ENCODE peak calls at places on chromosomes 5 and 9, in seven cellular contexts. One of them, this sample, is unnamed.

GRCh38 chr9:98536542-98537173 is 172.1 kb downstream of the GABBR2 start:
- DNase-seq in cardiac muscle cell: no peak
- DNase-seq in astrocyte of the spinal cord: no peak
- DNase-seq in fibroblast of mammary gland: no peak
- DNase-seq in HFF-Myc: no peak
- DNase-seq in foreskin keratinocyte: no peak
- DNase-seq in nephron progenitor cell: no peak
- DNase-seq in this sample: no peak

GRCh38 chr9:130929571-130930022 is 9.4 kb downstream of the FIBCD1 start:
- DNase-seq in cardiac muscle cell: no peak
- DNase-seq in astrocyte of the spinal cord: no peak
- DNase-seq in fibroblast of mammary gland: no peak
- DNase-seq in HFF-Myc: no peak
- DNase-seq in foreskin keratinocyte: no peak
- DNase-seq in nephron progenitor cell: no peak
- DNase-seq in this sample: no peak

GRCh38 chr9:87878930-87879603 is 3.6 kb upstream of the SPATA31E1 start:
- DNase-seq in cardiac muscle cell: no peak
- DNase-seq in astrocyte of the spinal cord: peak
- DNase-seq in fibroblast of mammary gland: peak
- DNase-seq in HFF-Myc: no peak
- DNase-seq in foreskin keratinocyte: peak
- DNase-seq in nephron progenitor cell: no peak
- DNase-seq in this sample: no peak

GRCh38 chr5:112687306-112687705 is 50.4 kb upstream of the APC start:
- DNase-seq in cardiac muscle cell: no peak
- DNase-seq in astrocyte of the spinal cord: no peak
- DNase-seq in fibroblast of mammary gland: no peak
- DNase-seq in HFF-Myc: no peak
- DNase-seq in foreskin keratinocyte: no peak
- DNase-seq in nephron progenitor cell: no peak
- DNase-seq in this sample: no peak

GRCh38 chr9:118482311-118482710 is 778.1 kb downstream of the TLR4 start:
- DNase-seq in cardiac muscle cell: no peak
- DNase-seq in astrocyte of the spinal cord: no peak
- DNase-seq in fibroblast of mammary gland: no peak
- DNase-seq in HFF-Myc: no peak
- DNase-seq in foreskin keratinocyte: no peak
- DNase-seq in nephron progenitor cell: no peak
- DNase-seq in this sample: no peak

GRCh38 chr9:115275753-115276152 is 157.8 kb upstream of the TNC start:
- DNase-seq in cardiac muscle cell: no peak
- DNase-seq in astrocyte of the spinal cord: no peak
- DNase-seq in fibroblast of mammary gland: no peak
- DNase-seq in HFF-Myc: no peak
- DNase-seq in foreskin keratinocyte: no peak
- DNase-seq in nephron progenitor cell: no peak
- DNase-seq in this sample: no peak

GRCh38 chr5:181187500-181188213 is 17.3 kb downstream of the TRIM7 start:
- DNase-seq in cardiac muscle cell: peak
- DNase-seq in astrocyte of the spinal cord: peak
- DNase-seq in fibroblast of mammary gland: peak
- DNase-seq in HFF-Myc: no peak
- DNase-seq in foreskin keratinocyte: no peak
- DNase-seq in nephron progenitor cell: peak
- DNase-seq in this sample: peak

GRCh38 chr5:179549973-179550510 is 312 bp upstream of the RUFY1 start:
- DNase-seq in cardiac muscle cell: no peak
- DNase-seq in astrocyte of the spinal cord: peak
- DNase-seq in fibroblast of mammary gland: peak
- DNase-seq in HFF-Myc: no peak
- DNase-seq in foreskin keratinocyte: peak
- DNase-seq in nephron progenitor cell: no peak
- DNase-seq in this sample: peak

GRCh38 chr5:134086943-134087305 is 27.6 kb upstream of the TCF7 start:
- DNase-seq in cardiac muscle cell: no peak
- DNase-seq in astrocyte of the spinal cord: no peak
- DNase-seq in fibroblast of mammary gland: no peak
- DNase-seq in HFF-Myc: no peak
- DNase-seq in foreskin keratinocyte: no peak
- DNase-seq in nephron progenitor cell: no peak
- DNase-seq in this sample: no peak

GRCh38 chr5:65815156-65815555 is 93.2 kb downstream of the NLN start:
- DNase-seq in cardiac muscle cell: no peak
- DNase-seq in astrocyte of the spinal cord: no peak
- DNase-seq in fibroblast of mammary gland: no peak
- DNase-seq in HFF-Myc: no peak
- DNase-seq in foreskin keratinocyte: no peak
- DNase-seq in nephron progenitor cell: no peak
- DNase-seq in this sample: no peak

GRCh38 chr5:172920447-172920849 is 38.8 kb upstream of the RPL26L1 start:
- DNase-seq in cardiac muscle cell: no peak
- DNase-seq in astrocyte of the spinal cord: peak
- DNase-seq in fibroblast of mammary gland: peak
- DNase-seq in HFF-Myc: peak
- DNase-seq in foreskin keratinocyte: peak
- DNase-seq in nephron progenitor cell: no peak
- DNase-seq in this sample: no peak

GRCh38 chr5:43769576-43770352 is 166.8 kb downstream of the NNT start:
- DNase-seq in cardiac muscle cell: no peak
- DNase-seq in astrocyte of the spinal cord: peak
- DNase-seq in fibroblast of mammary gland: peak
- DNase-seq in HFF-Myc: no peak
- DNase-seq in foreskin keratinocyte: no peak
- DNase-seq in nephron progenitor cell: no peak
- DNase-seq in this sample: no peak

GRCh38 chr5:176863041-176863764 is 35.9 kb downstream of the HK3 start:
- DNase-seq in cardiac muscle cell: peak
- DNase-seq in astrocyte of the spinal cord: no peak
- DNase-seq in fibroblast of mammary gland: no peak
- DNase-seq in HFF-Myc: no peak
- DNase-seq in foreskin keratinocyte: no peak
- DNase-seq in nephron progenitor cell: no peak
- DNase-seq in this sample: no peak
- TF ChIP-seq CTCF in cardiac muscle cell: no peak
- TF ChIP-seq CTCF in astrocyte of the spinal cord: no peak
- TF ChIP-seq CTCF in fibroblast of mammary gland: no peak
- TF ChIP-seq CTCF in HFF-Myc: no peak
- TF ChIP-seq CTCF in foreskin keratinocyte: no peak
- TF ChIP-seq CTCF in nephron progenitor cell: no peak
- TF ChIP-seq CTCF in this sample: no peak

DNA sequence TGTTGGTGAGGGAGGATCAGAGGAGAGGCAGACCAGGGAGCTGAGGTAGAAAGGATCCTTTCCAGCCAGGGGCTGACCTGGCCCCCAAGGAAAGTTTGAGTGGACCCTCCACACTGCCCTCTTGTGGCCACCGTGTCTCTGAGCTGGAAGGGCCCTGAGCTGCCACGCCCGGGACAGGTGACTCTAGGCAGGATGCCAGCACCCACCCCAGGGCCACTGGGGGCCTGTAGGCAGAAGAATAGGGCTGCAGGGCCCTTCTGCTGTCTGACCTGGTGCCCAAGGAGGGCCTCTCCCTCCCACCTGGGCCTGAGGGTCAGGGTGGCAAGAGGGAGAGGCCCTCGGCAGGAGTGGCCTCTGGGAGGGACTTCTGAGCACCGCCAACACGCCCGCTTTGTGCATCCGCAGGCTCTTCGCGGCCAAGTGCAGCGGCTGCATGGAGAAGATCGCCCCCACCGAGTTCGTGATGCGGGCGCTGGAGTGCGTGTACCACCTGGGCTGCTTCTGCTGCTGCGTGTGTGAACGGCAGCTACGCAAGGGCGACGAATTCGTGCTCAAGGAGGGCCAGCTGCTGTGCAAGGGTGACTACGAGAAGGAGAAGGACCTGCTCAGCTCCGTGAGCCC is 76.8 kb downstream of the LMX1B start:
- DNase-seq in cardiac muscle cell: peak
- DNase-seq in astrocyte of the spinal cord: no peak
- DNase-seq in fibroblast of mammary gland: peak
- DNase-seq in HFF-Myc: no peak
- DNase-seq in foreskin keratinocyte: no peak
- DNase-seq in nephron progenitor cell: peak
- DNase-seq in this sample: peak
- TF ChIP-seq CTCF in cardiac muscle cell: peak
- TF ChIP-seq CTCF in astrocyte of the spinal cord: peak
- TF ChIP-seq CTCF in fibroblast of mammary gland: peak
- TF ChIP-seq CTCF in HFF-Myc: peak
- TF ChIP-seq CTCF in foreskin keratinocyte: peak
- TF ChIP-seq CTCF in nephron progenitor cell: peak
- TF ChIP-seq CTCF in this sample: peak

GRCh38 chr5:100311811-100312210 is 223.4 kb upstream of the FAM174A start:
- DNase-seq in cardiac muscle cell: no peak
- DNase-seq in astrocyte of the spinal cord: peak
- DNase-seq in fibroblast of mammary gland: no peak
- DNase-seq in HFF-Myc: no peak
- DNase-seq in foreskin keratinocyte: no peak
- DNase-seq in nephron progenitor cell: no peak
- DNase-seq in this sample: no peak
- TF ChIP-seq CTCF in cardiac muscle cell: no peak
- TF ChIP-seq CTCF in astrocyte of the spinal cord: peak
- TF ChIP-seq CTCF in fibroblast of mammary gland: no peak
- TF ChIP-seq CTCF in HFF-Myc: no peak
- TF ChIP-seq CTCF in foreskin keratinocyte: peak
- TF ChIP-seq CTCF in nephron progenitor cell: no peak
- TF ChIP-seq CTCF in this sample: no peak

DNA sequence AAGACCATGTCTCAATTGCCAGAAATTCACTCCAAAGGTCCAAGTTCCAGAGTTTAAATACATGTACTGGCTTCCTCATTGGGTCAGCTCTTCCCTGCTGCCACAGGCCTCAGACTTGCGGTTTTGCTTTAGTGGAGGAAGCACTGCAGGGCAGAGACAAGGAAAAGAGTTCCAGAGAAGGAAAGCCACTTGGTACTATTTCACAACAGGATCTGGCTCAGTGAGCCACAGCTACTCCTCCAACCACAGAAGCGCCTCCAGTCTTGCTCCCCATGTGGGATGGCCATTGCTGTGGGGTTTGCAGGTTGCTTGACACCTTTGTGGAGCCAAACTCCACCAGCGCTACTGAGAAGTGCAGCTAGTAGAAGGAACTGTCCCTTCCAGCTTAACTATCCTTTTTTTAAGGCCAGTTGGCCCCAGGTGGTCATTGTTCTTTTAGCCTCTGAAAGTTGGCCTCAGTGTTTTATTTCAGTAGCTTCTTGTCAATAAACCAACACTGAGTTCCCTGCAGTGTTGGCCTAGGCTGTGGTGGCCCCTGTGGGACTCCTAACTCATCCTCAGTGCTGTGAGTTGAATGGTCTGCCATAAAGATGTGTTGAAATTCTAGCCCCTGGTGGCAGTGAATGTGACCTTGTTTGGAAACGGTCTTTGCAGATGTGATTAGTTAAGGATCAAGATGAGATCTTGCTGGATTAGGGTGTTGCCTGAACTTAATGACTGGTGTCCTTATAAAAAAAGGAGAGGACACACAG is 93.7 kb upstream of the DAP start:
- DNase-seq in cardiac muscle cell: no peak
- DNase-seq in astrocyte of the spinal cord: no peak
- DNase-seq in fibroblast of mammary gland: peak
- DNase-seq in HFF-Myc: no peak
- DNase-seq in foreskin keratinocyte: no peak
- DNase-seq in nephron progenitor cell: peak
- DNase-seq in this sample: no peak
- TF ChIP-seq CTCF in cardiac muscle cell: no peak
- TF ChIP-seq CTCF in astrocyte of the spinal cord: no peak
- TF ChIP-seq CTCF in fibroblast of mammary gland: no peak
- TF ChIP-seq CTCF in HFF-Myc: no peak
- TF ChIP-seq CTCF in foreskin keratinocyte: no peak
- TF ChIP-seq CTCF in nephron progenitor cell: no peak
- TF ChIP-seq CTCF in this sample: no peak

GRCh38 chr5:157564149-157564711 is 11.3 kb downstream of the ADAM19 start:
- DNase-seq in cardiac muscle cell: peak
- DNase-seq in astrocyte of the spinal cord: no peak
- DNase-seq in fibroblast of mammary gland: no peak
- DNase-seq in HFF-Myc: no peak
- DNase-seq in foreskin keratinocyte: no peak
- DNase-seq in nephron progenitor cell: no peak
- DNase-seq in this sample: no peak
- TF ChIP-seq CTCF in cardiac muscle cell: peak
- TF ChIP-seq CTCF in astrocyte of the spinal cord: peak
- TF ChIP-seq CTCF in fibroblast of mammary gland: no peak
- TF ChIP-seq CTCF in HFF-Myc: no peak
- TF ChIP-seq CTCF in foreskin keratinocyte: no peak
- TF ChIP-seq CTCF in nephron progenitor cell: no peak
- TF ChIP-seq CTCF in this sample: no peak

DNA sequence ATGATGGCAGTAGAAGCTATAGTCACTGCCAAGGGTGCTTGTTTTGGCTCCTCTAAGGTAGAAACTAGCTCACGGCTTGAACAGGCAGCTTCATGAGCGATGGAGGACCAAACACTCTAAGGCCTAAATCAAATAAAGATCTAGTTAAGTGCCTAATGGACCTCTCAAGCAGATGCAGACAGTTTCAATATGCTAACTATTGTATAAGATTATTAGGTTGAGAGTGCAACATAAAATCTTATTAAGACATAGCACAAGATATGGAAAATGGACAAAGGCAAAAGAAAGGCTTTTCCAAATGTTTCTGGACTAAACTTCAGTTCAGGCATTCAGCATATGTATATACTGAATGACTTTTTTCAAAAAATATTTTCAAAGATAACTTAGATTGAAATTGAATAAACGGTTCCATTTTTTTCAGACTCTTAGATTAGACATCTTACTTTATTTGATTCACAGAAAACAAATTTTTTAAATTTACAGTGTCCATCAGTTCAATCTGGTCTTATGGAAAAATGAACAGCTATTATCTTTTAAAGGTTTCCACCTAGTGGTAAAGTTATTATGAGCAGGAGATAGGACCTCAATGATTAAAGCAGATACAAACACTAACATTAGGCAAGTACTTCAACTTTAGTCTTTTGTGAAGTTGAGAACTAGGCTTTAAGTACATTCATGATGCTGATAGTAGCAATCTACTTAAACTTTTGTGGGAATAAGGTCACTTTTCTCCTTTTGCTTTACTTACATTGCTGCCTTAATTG is 1167.7 kb downstream of the MAT2B start:
- DNase-seq in cardiac muscle cell: no peak
- DNase-seq in astrocyte of the spinal cord: peak
- DNase-seq in fibroblast of mammary gland: peak
- DNase-seq in HFF-Myc: no peak
- DNase-seq in foreskin keratinocyte: no peak
- DNase-seq in nephron progenitor cell: no peak
- DNase-seq in this sample: no peak
- TF ChIP-seq CTCF in cardiac muscle cell: no peak
- TF ChIP-seq CTCF in astrocyte of the spinal cord: peak
- TF ChIP-seq CTCF in fibroblast of mammary gland: peak
- TF ChIP-seq CTCF in HFF-Myc: no peak
- TF ChIP-seq CTCF in foreskin keratinocyte: peak
- TF ChIP-seq CTCF in nephron progenitor cell: peak
- TF ChIP-seq CTCF in this sample: peak

DNA sequence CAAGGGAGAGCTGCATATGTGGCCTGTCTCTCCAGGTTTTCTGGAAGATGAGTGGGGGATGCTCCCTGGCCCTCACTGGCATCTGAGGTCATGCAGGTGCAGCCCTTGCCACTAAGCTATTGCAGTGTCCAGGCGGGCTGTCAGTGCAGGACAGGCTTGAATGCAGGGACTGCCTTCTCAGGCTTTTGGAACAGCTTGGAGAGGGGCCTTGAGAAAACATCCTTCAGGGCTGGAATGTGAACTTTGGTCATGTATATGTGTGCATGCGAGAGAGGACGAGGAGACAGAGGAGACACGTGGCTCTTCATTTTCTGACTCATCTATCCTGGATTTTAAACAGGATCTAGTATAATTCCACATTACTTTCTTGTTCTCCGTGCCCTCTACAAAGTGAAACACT is 90.3 kb downstream of the MACROH2A1 start:
- DNase-seq in cardiac muscle cell: no peak
- DNase-seq in astrocyte of the spinal cord: peak
- DNase-seq in fibroblast of mammary gland: peak
- DNase-seq in HFF-Myc: peak
- DNase-seq in foreskin keratinocyte: no peak
- DNase-seq in nephron progenitor cell: no peak
- DNase-seq in this sample: no peak
- TF ChIP-seq CTCF in cardiac muscle cell: no peak
- TF ChIP-seq CTCF in astrocyte of the spinal cord: no peak
- TF ChIP-seq CTCF in fibroblast of mammary gland: no peak
- TF ChIP-seq CTCF in HFF-Myc: no peak
- TF ChIP-seq CTCF in foreskin keratinocyte: no peak
- TF ChIP-seq CTCF in nephron progenitor cell: no peak
- TF ChIP-seq CTCF in this sample: no peak

This sample was measured in progenitor cell of endocrine pancreas.